ENCODE peak calls at places on chromosomes 1 and 21, in four cellular contexts. U is RCC 7860, W is occipital lobe, F is cerebellar cortex. V is an unnamed sample.

GRCh38 chr1:36665478-36666080 is 182.9 kb upstream of the CSF3R start:
- DNase-seq in U (no peak), F (no peak), W (no peak), V (no peak)

GRCh38 chr1:207917086-207917485 is 6.2 kb upstream of the CD34 start:
- DNase-seq in W (no peak), F (no peak), U (no peak), V (no peak)

GRCh38 chr1:51299185-51299584 is 31.2 kb downstream of the TTC39A start:
- DNase-seq in F (no peak), W (no peak), U (no peak), V (no peak)

GRCh38 chr21:38771536-38771935 is 34.2 kb upstream of the ETS2 start:
- DNase-seq in W (no peak), U (no peak), F (no peak), V (no peak)

GRCh38 chr1:110237406-110238152 is 27.5 kb downstream of the KCNC4 start:
- DNase-seq in F (no peak), U (no peak), W (no peak), V (no peak)

GRCh38 chr1:185636848-185637247 is 97.3 kb upstream of the HMCN1 start:
- DNase-seq in U (no peak), W (no peak), F (no peak), V (no peak)

GRCh38 chr1:81398041-81398440 is 402.7 kb upstream of the ADGRL2 start:
- DNase-seq in U (no peak), F (no peak), W (no peak), V (no peak)

GRCh38 chr1:203858055-203858454 is 3.3 kb upstream of the SNRPE start:
- DNase-seq in U (peak), W (no peak), F (no peak), V (no peak)

GRCh38 chr1:102919659-102920058 is 188.7 kb downstream of the COL11A1 start:
- DNase-seq in U (no peak), W (no peak), F (no peak), V (no peak)

GRCh38 chr1:8598783-8599182 is 218.7 kb downstream of the RERE start:
- DNase-seq in U (no peak), W (no peak), F (peak), V (no peak)

GRCh38 chr1:162956922-162957321 is 95.9 kb upstream of the CCDC190 start:
- DNase-seq in U (no peak), W (no peak), F (no peak), V (no peak)

GRCh38 chr1:10723317-10723716 is 73.1 kb downstream of the CASZ1 start:
- DNase-seq in U (no peak), W (no peak), F (no peak), V (no peak)

GRCh38 chr1:18108313-18109057 is 887 bp downstream of the IGSF21 start:
- DNase-seq in U (no peak), W (peak), F (peak), V (no peak)

GRCh38 chr21:46022551-46023107 is 41.1 kb downstream of the COL6A1 start:
- DNase-seq in U (no peak), F (no peak), W (no peak), V (no peak)

GRCh38 chr1:16677552-16678423 is 11.0 kb upstream of the RNU1-3 start:
- DNase-seq in F (peak), U (peak), W (no peak), V (no peak)

GRCh38 chr1:2148691-2149090 is 45.9 kb downstream of the FAAP20 start:
- DNase-seq in U (no peak), W (no peak), F (no peak), V (peak)

V was measured in T-helper 17 cell.